ENCODE peak calls at places on chromosomes 4 and X, in five cellular contexts. S is astrocyte of the spinal cord, I is Peyer's patch, V is HFFc6, D is mesenteric fat pad. B is an unnamed sample.

GRCh38 chr4:687048-687974 is 1.6 kb downstream of the SLC49A3 start:
- DNase-seq in D (peak; percentile 95), V (peak; percentile 87), I (peak; percentile 92), S (peak; percentile 78), B (no peak)

GRCh38 chr4:12689457-12689856 is 794.7 kb downstream of the RAB28 start:
- DNase-seq in D (no peak), I (no peak), S (no peak), V (no peak), B (no peak)

GRCh38 chrX:68918202-68918601 is 89.4 kb downstream of the EFNB1 start:
- DNase-seq in I (no peak), S (no peak), D (no peak), V (no peak), B (no peak)

GRCh38 chrX:17580529-17581155 is 156.7 kb upstream of the SCML1 start:
- DNase-seq in D (no peak), I (no peak), S (peak; percentile 52), V (peak; percentile 58), B (no peak)

GRCh38 chr4:83282049-83282535 is 2.5 kb downstream of the COQ2 start:
- DNase-seq in S (peak; percentile 71), I (no peak), V (peak; percentile 50), D (no peak), B (no peak)

GRCh38 chrX:54808109-54808604 is 612 bp downstream of the MAGED2 start:
- DNase-seq in V (no peak), S (no peak), I (peak; percentile 52), D (no peak), B (peak; percentile 24)

GRCh38 chrX:12794654-12795053 is 3.4 kb downstream of the PRPS2 start:
- DNase-seq in D (no peak), I (no peak), V (no peak), S (no peak), B (no peak)

GRCh38 chr4:69859140-69859539 is 805 bp downstream of the SULT1E1 start:
- DNase-seq in S (no peak), V (no peak), I (no peak), D (no peak), B (no peak)

GRCh38 chrX:19739683-19740082 is 147.7 kb downstream of the SH3KBP1 start:
- DNase-seq in V (peak; percentile 72), D (no peak), I (peak; percentile 66), S (peak; percentile 70), B (peak; percentile 15)

GRCh38 chr4:47567511-47567910 is 82.4 kb downstream of the ATP10D start:
- DNase-seq in I (no peak), V (no peak), S (no peak), D (no peak), B (no peak)

GRCh38 chr4:15769202-15769601 is 8.9 kb upstream of the CD38 start:
- DNase-seq in D (no peak), I (no peak), V (no peak), S (no peak), B (no peak)

GRCh38 chrX:74118503-74118902 is 185.5 kb upstream of the ZCCHC13 start:
- DNase-seq in D (no peak), I (no peak), V (no peak), S (no peak), B (no peak)

GRCh38 chrX:136694491-136695087 is 46.6 kb downstream of the CD40LG start:
- DNase-seq in S (peak; percentile 57), D (no peak), V (peak; percentile 40), I (no peak), B (no peak)

GRCh38 chr4:76420311-76420710 is 630 bp downstream of the CCDC158 start:
- DNase-seq in V (no peak), I (no peak), D (no peak), S (no peak), B (no peak)

GRCh38 chr4:978957-979701 is 5.8 kb upstream of the DGKQ start:
- DNase-seq in D (no peak), I (no peak), V (peak; percentile 25), S (no peak), B (no peak)

GRCh38 chrX:56788717-56789122 is 59.7 kb downstream of the NBDY start:
- DNase-seq in D (peak; percentile 90), S (peak; percentile 30), V (peak; percentile 5), I (peak; percentile 47), B (no peak)

GRCh38 chr4:51942108-51942832 is 77.9 kb downstream of the LRRC66 start:
- DNase-seq in D (no peak), I (no peak), S (peak; percentile 20), V (peak; percentile 30), B (no peak)

GRCh38 chr4:150402968-150403367 is 179.0 kb upstream of the MAB21L2 start:
- DNase-seq in V (no peak), I (peak; percentile 58), D (no peak), S (peak; percentile 15), B (no peak)

GRCh38 chr4:82688091-82688815 is 110.3 kb downstream of the SCD5 start:
- DNase-seq in V (no peak), I (no peak), S (no peak), D (no peak), B (no peak)

GRCh38 chr4:143395054-143395453 is 58.4 kb downstream of the GAB1 start:
- DNase-seq in S (no peak), D (no peak), V (no peak), I (no peak), B (no peak)

GRCh38 chr4:151340751-151341385 is 15.5 kb upstream of the SH3D19 start:
- DNase-seq in S (peak; percentile 30), V (peak; percentile 56), I (no peak), D (no peak), B (no peak)

GRCh38 chr4:6087669-6088068 is 69.4 kb upstream of the C4orf50 start:
- DNase-seq in I (no peak), S (no peak), D (no peak), V (no peak), B (no peak)

GRCh38 chrX:1679238-1679637 is 64.4 kb downstream of the ASMT start:
- DNase-seq in V (no peak), D (no peak), I (no peak), S (peak; percentile 10), B (no peak)

GRCh38 chrX:110444996-110445395 is 86.3 kb downstream of the RTL9 start:
- DNase-seq in I (no peak), V (no peak), S (no peak), D (no peak), B (no peak)

GRCh38 chrX:135087867-135088266 is 32.5 kb downstream of the ETDB start:
- DNase-seq in S (no peak), D (no peak), I (no peak), V (no peak), B (no peak)

GRCh38 chr4:57442834-57443291 is 332.7 kb upstream of the IGFBP7 start:
- DNase-seq in V (peak; percentile 9), S (peak; percentile 42), I (no peak), D (no peak), B (peak; percentile 31)

GRCh38 chrX:30302957-30303356 is 6.2 kb downstream of the NR0B1 start:
- DNase-seq in V (peak; percentile 43), I (no peak), S (no peak), D (no peak), B (no peak)

GRCh38 chr4:78057135-78057599 is at the start of gene FRAS1:
- DNase-seq in V (peak; percentile 22), I (peak; percentile 55), D (no peak), S (peak; percentile 38), B (peak; percentile 23)

GRCh38 chr4:12488672-12489071 is 995.5 kb downstream of the RAB28 start:
- DNase-seq in D (no peak), I (no peak), V (no peak), S (no peak), B (no peak)

GRCh38 chr4:121256346-121256745 is 92.2 kb upstream of the TNIP3 start:
- DNase-seq in I (no peak), D (no peak), V (peak; percentile 90), S (peak; percentile 96), B (no peak)

GRCh38 chrX:124098089-124098488 is 136.6 kb downstream of the STAG2 start:
- DNase-seq in D (no peak), S (peak; percentile 35), I (no peak), V (peak; percentile 34), B (no peak)

GRCh38 chr4:38889143-38889542 is 21.5 kb downstream of the FAM114A1 start:
- DNase-seq in S (peak; percentile 85), D (no peak), I (no peak), V (peak; percentile 77), B (no peak)

GRCh38 chrX:15525664-15526416 is 25.2 kb downstream of the BMX start:
- DNase-seq in D (no peak), V (no peak), I (no peak), S (no peak), B (no peak)

GRCh38 chr4:30718021-30718888 is 1.9 kb upstream of the PCDH7 start:
- DNase-seq in S (no peak), I (peak; percentile 50), D (no peak), V (no peak), B (peak; percentile 33)

GRCh38 chrX:134908235-134908834 is 82.5 kb upstream of the SMIM10 start:
- DNase-seq in S (peak; percentile 35), V (peak; percentile 52), I (no peak), D (no peak), B (no peak)

GRCh38 chr4:175813841-175814240 is 1.8 kb upstream of the GPM6A start:
- DNase-seq in D (no peak), I (no peak), S (no peak), V (no peak), B (no peak)

GRCh38 chr4:129261584-129261983 is 165.6 kb downstream of the C4orf33 start:
- DNase-seq in I (no peak), D (no peak), S (no peak), V (no peak), B (no peak)

GRCh38 chr4:33628296-33628695 is 2616.0 kb downstream of the ARAP2 start:
- DNase-seq in S (peak; percentile 20), I (no peak), V (no peak), D (no peak), B (no peak)